ENCODE peak calls at places on chromosomes 12 and 14, in seven cellular contexts. Y is heart left ventricle; S is stimulated activated CD4-positive, alpha-beta T cell treated with anti-CD3 and anti-CD28 coated beads, Interleukin-15, amount 100 ng/mL, for 24 hours; K is globus pallidus; A is C1 segment of cervical spinal cord; U is left colon; I is posterior cingulate gyrus. W is an unnamed sample.

GRCh38 chr14:61064210-61064609 is 83.2 kb downstream of the SLC38A6 start:
- DNase-seq in Y (no peak), S (no peak), K (no peak), A (no peak), U (no peak), I (no peak), W (no peak)

GRCh38 chr12:49954863-49955830 is 4.6 kb downstream of the AQP2 start:
- DNase-seq in Y (no peak), S (no peak), K (no peak), A (no peak), U (no peak), I (no peak), W (no peak)

GRCh38 chr14:52266782-52267181 is 716 bp upstream of the PTGDR start:
- DNase-seq in Y (no peak), S (no peak), K (no peak), A (no peak), U (no peak), I (no peak), W (no peak)

GRCh38 chr12:121132601-121133481 is at the start of gene P2RX7:
- DNase-seq in Y (peak; percentile 74), S (peak; percentile 61), K (peak; percentile 99), A (peak; percentile 80), U (peak; percentile 75), I (peak; percentile 98), W (peak; percentile 87)

GRCh38 chr12:56941299-56942017 is 7.2 kb upstream of the SDR9C7 start:
- DNase-seq in Y (no peak), S (no peak), K (no peak), A (no peak), U (no peak), I (peak; percentile 71), W (peak; percentile 64)

GRCh38 chr14:59251811-59252771 is 63.6 kb downstream of the DAAM1 start:
- DNase-seq in Y (no peak), S (no peak), K (no peak), A (no peak), U (no peak), I (no peak), W (no peak)

GRCh38 chr12:96108321-96108720 is 72.9 kb upstream of the LTA4H start:
- DNase-seq in Y (peak; percentile 66), S (peak; percentile 40), K (peak; percentile 28), A (no peak), U (peak; percentile 60), I (peak; percentile 51), W (no peak)

GRCh38 chr14:65471038-65471878 is 58.7 kb downstream of the FUT8 start:
- DNase-seq in Y (no peak), S (no peak), K (no peak), A (no peak), U (no peak), I (no peak), W (no peak)

GRCh38 chr12:12439636-12440035 is 82.8 kb downstream of the BORCS5 start:
- DNase-seq in Y (no peak), S (peak; percentile 78), K (no peak), A (no peak), U (no peak), I (no peak), W (peak; percentile 78)

GRCh38 chr14:75268638-75269550 is 9.7 kb upstream of the FOS start:
- DNase-seq in Y (no peak), S (no peak), K (no peak), A (no peak), U (no peak), I (no peak), W (no peak)

GRCh38 chr12:109459247-109459646 is 17.9 kb downstream of the KCTD10 start:
- DNase-seq in Y (no peak), S (no peak), K (no peak), A (no peak), U (no peak), I (no peak), W (no peak)

GRCh38 chr12:123773375-123773774 is 11.3 kb downstream of the DNAH10 start:
- DNase-seq in Y (no peak), S (no peak), K (no peak), A (no peak), U (no peak), I (no peak), W (no peak)

GRCh38 chr12:70619471-70620152 is 17.6 kb downstream of the PTPRB start:
- DNase-seq in Y (no peak), S (no peak), K (no peak), A (no peak), U (no peak), I (no peak), W (no peak)

GRCh38 chr12:76183459-76184186 is 99.1 kb upstream of the NAP1L1 start:
- DNase-seq in Y (no peak), S (peak; percentile 75), K (peak; percentile 5), A (no peak), U (no peak), I (peak; percentile 58), W (no peak)

GRCh38 chr14:32230181-32230580 is 27.1 kb upstream of the RNU6-8 start:
- DNase-seq in Y (no peak), S (no peak), K (no peak), A (no peak), U (no peak), I (no peak), W (no peak)

GRCh38 chr12:85920324-85920947 is 46.3 kb downstream of the NTS start:
- DNase-seq in Y (no peak), S (no peak), K (peak; percentile 4), A (no peak), U (no peak), I (no peak), W (no peak)

GRCh38 chr12:122021822-122022392 is at the start of gene BCL7A:
- DNase-seq in Y (peak; percentile 74), S (peak; percentile 72), K (peak; percentile 75), A (peak; percentile 63), U (peak; percentile 70), I (peak; percentile 92), W (peak; percentile 80)

GRCh38 chr14:80850197-80850814 is 91.2 kb downstream of the CEP128 start:
- DNase-seq in Y (no peak), S (no peak), K (peak; percentile 36), A (no peak), U (no peak), I (no peak), W (no peak)

GRCh38 chr14:51228890-51229289 is 11.2 kb upstream of the TMX1 start:
- DNase-seq in Y (no peak), S (no peak), K (no peak), A (no peak), U (no peak), I (no peak), W (no peak)

W was measured in left lobe of liver.